ENCODE peak calls at places on chromosomes 6 and 20, in ten cellular contexts. Z is pancreas; M is transverse colon; J is astrocyte of the spinal cord; V is heart left ventricle; N is CD8-positive, alpha-beta T cell; A is GM13976; W is astrocyte of the cerebellum; D is K562; R is progenitor cell of endocrine pancreas. O is an unnamed sample.

GRCh38 chr6:42393339-42393738 is 58.4 kb downstream of the TRERF1 start:
- DNase-seq in D (no peak), V (no peak), W (no peak), A (no peak), J (no peak), M (peak), N (no peak), R (no peak), Z (no peak), O (peak)

GRCh38 chr6:16129623-16130243 is 847 bp downstream of the MYLIP start:
- DNase-seq in D (no peak), Z (no peak), W (no peak), A (no peak), V (peak), N (peak), R (no peak), J (peak), M (peak), O (no peak)

GRCh38 chr6:147806697-147807096 is 298.2 kb downstream of the SAMD5 start:
- DNase-seq in J (no peak), M (no peak), D (peak), R (no peak), A (no peak), V (no peak), W (no peak), Z (no peak), N (no peak), O (no peak)

GRCh38 chr6:34521463-34522288 is 34.5 kb downstream of the SPDEF start:
- DNase-seq in M (no peak), A (no peak), W (no peak), N (no peak), D (no peak), J (no peak), R (no peak), Z (peak), V (no peak), O (no peak)

GRCh38 chr20:10861619-10862018 is 187.8 kb upstream of the JAG1 start:
- DNase-seq in V (no peak), Z (no peak), R (no peak), D (no peak), N (no peak), M (peak), A (no peak), J (peak), W (no peak), O (no peak)

GRCh38 chr20:19936801-19937583 is 80.2 kb upstream of the NAA20 start:
- DNase-seq in Z (no peak), W (no peak), M (no peak), J (no peak), A (no peak), N (no peak), R (no peak), V (peak), D (no peak), O (no peak)

GRCh38 chr6:317452-318144 is 25.3 kb downstream of the DUSP22 start:
- DNase-seq in A (peak), W (no peak), R (no peak), V (no peak), D (no peak), M (no peak), J (no peak), Z (peak), N (no peak), O (no peak)

GRCh38 chr6:114648847-114649246 is 306.0 kb upstream of the HS3ST5 start:
- DNase-seq in A (no peak), J (no peak), Z (no peak), R (no peak), N (no peak), D (no peak), W (no peak), M (no peak), V (no peak), O (no peak)

GRCh38 chr6:33672808-33673207 is 38.7 kb downstream of the UQCC2 start:
- DNase-seq in N (no peak), D (peak), R (no peak), M (no peak), A (peak), J (peak), Z (no peak), W (peak), V (peak), O (peak)

GRCh38 chr6:169848946-169849345 is 97.5 kb downstream of the ERMARD start:
- DNase-seq in W (no peak), M (no peak), J (no peak), A (no peak), D (no peak), N (no peak), Z (no peak), R (no peak), V (no peak), O (no peak)

GRCh38 chr20:63782521-63782971 is 43.0 kb downstream of the SLC2A4RG start:
- DNase-seq in N (no peak), W (no peak), M (no peak), R (no peak), A (no peak), V (no peak), D (no peak), Z (no peak), J (no peak), O (no peak)

GRCh38 chr6:137736048-137736846 is 130.8 kb upstream of the TNFAIP3 start:
- DNase-seq in M (no peak), Z (no peak), J (no peak), V (no peak), W (no peak), R (no peak), N (no peak), A (peak), D (no peak), O (no peak)

DNA sequence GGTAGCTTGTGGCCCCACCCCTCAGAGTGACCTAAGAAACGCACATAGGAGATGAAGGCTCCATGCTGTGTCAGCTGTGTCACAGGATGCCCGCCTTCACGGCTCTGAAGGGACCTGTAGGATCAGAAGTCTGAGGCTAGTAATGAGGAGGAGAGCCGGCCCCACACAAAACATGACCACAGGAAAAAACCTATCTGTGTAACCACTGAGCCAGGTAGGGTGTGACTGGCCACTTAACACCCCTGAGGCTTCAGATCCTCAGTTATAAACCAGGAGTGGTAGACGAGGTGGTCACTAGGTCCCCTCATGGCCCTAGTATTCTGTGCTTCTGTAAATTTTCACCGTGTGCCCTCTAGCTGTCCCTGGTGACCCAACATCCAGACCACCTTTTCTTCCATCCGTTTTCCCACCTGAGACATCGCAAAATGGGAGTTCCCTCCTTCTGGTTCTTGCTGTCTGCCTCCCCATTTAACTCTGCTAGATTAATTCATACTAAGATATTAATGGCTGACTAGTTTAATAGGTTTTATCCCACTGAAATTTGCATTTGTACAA is 52.8 kb downstream of the TBC1D7 start:
- DNase-seq in A (no peak), V (no peak), N (no peak), J (no peak), R (no peak), M (no peak), W (no peak), D (peak), Z (no peak), O (no peak)
- TF ChIP-seq CTCF in A (no peak), V (no peak), N (no peak), J (no peak), R (no peak), M (no peak), W (no peak), D (peak), Z (no peak), O (no peak)

GRCh38 chr20:45823949-45824835 is 2.9 kb downstream of the TNNC2 start:
- DNase-seq in W (no peak), R (peak), J (peak), N (peak), D (no peak), A (peak), Z (no peak), V (no peak), M (peak), O (peak)
- TF ChIP-seq CTCF in W (peak), R (peak), J (peak), N (no peak), D (peak), A (peak), Z (no peak), V (peak), M (peak), O (no peak)

GRCh38 chr6:27143474-27144026 is 104.0 kb upstream of the PRSS16 start:
- DNase-seq in J (no peak), N (no peak), A (no peak), V (no peak), W (no peak), M (no peak), R (no peak), D (no peak), Z (no peak), O (no peak)

GRCh38 chr6:27139753-27140522 is 107.6 kb upstream of the PRSS16 start:
- DNase-seq in N (no peak), M (peak), Z (no peak), J (peak), V (no peak), R (no peak), D (peak), W (no peak), A (no peak), O (peak)

GRCh38 chr6:27138837-27139752 is 108.4 kb upstream of the PRSS16 start:
- DNase-seq in M (peak), R (no peak), N (no peak), D (peak), Z (no peak), V (peak), W (no peak), J (peak), A (peak), O (peak)

GRCh38 chr6:27141013-27141412 is 106.5 kb upstream of the PRSS16 start:
- DNase-seq in M (no peak), D (no peak), R (no peak), Z (no peak), W (no peak), A (no peak), N (no peak), V (no peak), J (no peak), O (no peak)

DNA sequence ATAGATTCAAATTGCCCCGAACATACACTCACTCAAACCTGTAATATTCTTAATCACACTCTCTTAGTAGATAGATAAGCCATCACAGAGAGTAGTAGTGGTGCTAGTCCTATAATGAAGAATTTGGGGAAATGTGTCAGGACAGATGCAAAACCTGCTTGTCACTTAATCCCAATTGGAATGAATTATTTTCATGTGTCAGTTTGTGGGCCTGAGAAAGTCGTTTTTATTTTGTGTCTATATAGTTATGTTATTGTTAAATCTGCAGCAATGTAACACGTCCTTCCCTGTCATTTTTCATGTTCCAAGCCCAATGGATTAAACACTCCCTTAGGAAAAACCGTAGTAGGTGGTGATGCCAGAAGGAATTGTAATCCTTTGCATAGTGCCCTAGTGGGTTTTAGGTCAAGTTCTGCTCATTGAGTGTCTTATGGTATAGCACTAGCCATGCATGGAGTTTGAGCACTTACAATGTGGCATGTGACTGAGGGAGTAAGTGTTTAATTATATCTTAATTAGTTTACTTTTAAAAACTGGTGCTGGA is 106.0 kb upstream of the PRSS16 start:
- DNase-seq in W (no peak), R (no peak), M (no peak), A (no peak), J (no peak), V (no peak), N (no peak), Z (no peak), D (no peak), O (no peak)
- TF ChIP-seq CTCF in W (no peak), R (no peak), M (no peak), A (no peak), J (no peak), V (no peak), N (no peak), Z (no peak), D (no peak), O (no peak)

GRCh38 chr20:24735263-24735662 is 213.8 kb upstream of the CST7 start:
- DNase-seq in M (no peak), N (no peak), A (no peak), R (no peak), W (no peak), V (no peak), D (no peak), Z (no peak), J (no peak), O (no peak)
- TF ChIP-seq CTCF in M (no peak), N (no peak), A (no peak), R (no peak), W (no peak), V (no peak), D (no peak), Z (no peak), J (no peak), O (no peak)

GRCh38 chr6:100796049-100796823 is 84.9 kb downstream of the ASCC3 start:
- DNase-seq in J (no peak), M (no peak), V (no peak), D (no peak), W (no peak), R (no peak), Z (no peak), N (no peak), A (no peak), O (no peak)
- TF ChIP-seq CTCF in J (no peak), M (no peak), V (no peak), D (peak), W (no peak), R (no peak), Z (no peak), N (no peak), A (peak), O (no peak)

GRCh38 chr6:127515794-127516675 is 3.1 kb downstream of the MTCL3 start:
- DNase-seq in D (peak), M (peak), J (peak), N (peak), W (peak), A (peak), Z (peak), V (peak), R (peak), O (peak)
- TF ChIP-seq CTCF in D (no peak), M (no peak), J (no peak), N (no peak), W (no peak), A (peak), Z (no peak), V (no peak), R (no peak), O (no peak)

GRCh38 chr6:88165087-88165876 is 865 bp downstream of the CNR1 start:
- DNase-seq in N (no peak), A (no peak), W (no peak), D (no peak), J (no peak), Z (no peak), V (no peak), R (no peak), M (no peak), O (no peak)
- TF ChIP-seq CTCF in N (no peak), A (no peak), W (no peak), D (no peak), J (no peak), Z (no peak), V (no peak), R (no peak), M (no peak), O (no peak)

GRCh38 chr6:90286884-90287488 is 9.7 kb downstream of the BACH2 start:
- DNase-seq in A (peak), Z (no peak), D (peak), W (no peak), R (peak), M (peak), N (peak), J (peak), V (no peak), O (peak)

GRCh38 chr6:90284745-90285481 is 11.7 kb downstream of the BACH2 start:
- DNase-seq in A (peak), M (no peak), D (no peak), J (peak), Z (no peak), W (peak), N (no peak), V (no peak), R (no peak), O (peak)

GRCh38 chr6:90288404-90288803 is 8.2 kb downstream of the BACH2 start:
- DNase-seq in Z (no peak), J (peak), A (no peak), V (no peak), M (no peak), W (no peak), N (no peak), R (no peak), D (peak), O (no peak)

GRCh38 chr6:90285611-90286381 is 10.8 kb downstream of the BACH2 start:
- DNase-seq in N (no peak), R (no peak), J (peak), M (peak), D (peak), W (peak), V (peak), Z (peak), A (peak), O (peak)

GRCh38 chr6:90284236-90284744 is 12.4 kb downstream of the BACH2 start:
- DNase-seq in V (no peak), W (peak), M (no peak), J (peak), Z (no peak), R (no peak), N (no peak), D (peak), A (no peak), O (peak)
- TF ChIP-seq CTCF in V (no peak), W (no peak), M (no peak), J (no peak), Z (no peak), R (no peak), N (no peak), D (no peak), A (no peak), O (no peak)

DNA sequence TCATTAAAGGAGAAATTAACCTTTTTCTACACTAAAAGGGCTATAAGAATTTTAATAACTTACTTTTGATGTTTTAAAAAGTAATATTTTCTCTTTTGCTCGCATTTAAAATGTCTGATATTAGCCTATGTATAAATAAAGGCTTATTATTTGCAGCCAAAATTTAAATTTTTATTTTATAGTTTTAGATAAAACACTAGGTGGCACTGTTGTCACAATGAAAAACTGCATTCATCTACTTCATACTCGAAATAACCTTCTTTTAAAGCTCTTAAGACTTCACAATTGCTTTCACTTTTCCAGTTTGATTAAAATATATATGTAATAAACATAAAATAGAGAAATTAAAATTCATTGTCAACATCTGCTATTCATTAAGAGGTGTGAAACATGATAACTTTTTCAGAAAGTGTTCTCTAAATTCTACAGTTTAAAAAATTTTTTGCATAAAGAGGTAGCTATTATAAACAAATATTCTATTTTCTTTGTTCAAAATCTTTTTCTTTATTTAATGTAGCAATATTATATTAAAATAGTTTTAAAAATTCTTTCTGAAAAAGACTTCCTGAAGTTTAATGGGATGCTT is 78.8 kb upstream of the DEFB112 start:
- DNase-seq in D (peak), Z (no peak), A (peak), R (no peak), N (no peak), W (peak), V (no peak), M (no peak), J (peak), O (no peak)
- TF ChIP-seq CTCF in D (peak), Z (peak), A (no peak), R (peak), N (peak), W (peak), V (peak), M (peak), J (peak), O (peak)

DNA sequence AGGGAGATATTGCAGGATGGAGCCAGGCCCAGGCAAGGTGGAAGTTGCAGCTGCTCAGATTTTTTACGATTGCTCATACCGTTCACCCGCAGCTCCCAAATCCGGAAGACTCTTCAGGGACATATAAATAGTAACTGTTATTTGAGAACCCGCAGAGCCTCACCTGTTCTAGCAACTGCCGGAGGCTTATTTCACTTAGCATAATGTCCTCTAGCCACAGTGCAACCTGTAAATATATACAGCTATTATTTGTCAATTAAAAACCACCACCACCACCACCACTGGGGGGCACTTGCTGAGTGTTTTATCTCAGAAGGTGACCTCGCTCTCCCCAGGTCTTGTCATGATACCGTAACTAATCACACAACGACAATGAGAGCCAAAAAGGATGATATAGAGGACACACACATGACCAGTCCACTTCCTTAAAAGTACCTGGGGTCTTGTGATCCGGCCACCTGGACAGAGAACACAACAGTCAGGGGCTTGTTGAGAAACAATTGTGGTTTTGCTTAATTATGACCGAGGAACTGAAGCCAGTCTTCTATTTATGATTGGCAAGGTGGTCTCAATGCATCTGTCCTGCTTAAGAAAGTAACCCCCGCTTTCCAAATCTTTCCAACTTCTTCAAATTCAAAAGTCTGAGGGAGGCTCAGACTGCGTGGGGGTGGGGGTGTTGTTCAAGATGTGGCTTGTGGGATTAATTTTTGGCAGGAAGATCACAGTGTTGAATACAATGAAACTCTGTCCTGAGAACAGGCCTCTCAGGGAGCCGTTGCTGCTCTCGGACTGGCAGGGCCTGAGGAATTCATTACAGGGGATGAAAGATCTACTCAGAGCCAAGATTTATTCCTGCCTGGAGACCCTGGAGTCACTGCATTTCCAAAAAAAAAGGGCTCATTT is 107.7 kb upstream of the PRND start:
- DNase-seq in D (peak), W (peak), R (no peak), J (peak), M (peak), N (peak), Z (no peak), V (no peak), A (peak), O (peak)
- TF ChIP-seq CTCF in D (peak), W (peak), R (no peak), J (peak), M (peak), N (peak), Z (no peak), V (peak), A (peak), O (no peak)